ENCODE peak calls at places on chromosomes 7 and 10, in six cellular contexts. K is GM10248; D is naive thymus-derived CD8-positive, alpha-beta T cell; Z is nephron progenitor cell; C is cardiac muscle cell; I is activated CD4-positive, alpha-beta T cell treated with anti-CD3 and anti-CD28 coated beads, Interleukin-2, amount 50 U/mL, for 48 hours. M is an unnamed sample.

GRCh38 chr10:63133056-63133786 is at the start of gene NRBF2:
- DNase-seq in K (peak; percentile 94), D (peak; percentile 98), Z (peak; percentile 90), C (peak; percentile 99), I (peak; percentile 98), M (peak; percentile 96)

GRCh38 chr7:132354527-132354926 is 221.7 kb downstream of the PLXNA4 start:
- DNase-seq in K (no peak), D (no peak), Z (no peak), C (peak; percentile 21), I (no peak), M (peak; percentile 14)

GRCh38 chr7:126589068-126589684 is 663.6 kb downstream of the GRM8 start:
- DNase-seq in K (no peak), D (no peak), Z (no peak), C (no peak), I (no peak), M (no peak)

GRCh38 chr7:92404170-92404614 is 43.1 kb upstream of the GATAD1 start:
- DNase-seq in K (no peak), D (peak; percentile 53), Z (no peak), C (peak; percentile 10), I (peak; percentile 51), M (peak; percentile 66)

GRCh38 chr7:74993121-74993520 is 28.6 kb downstream of the CASTOR2 start:
- DNase-seq in K (no peak), D (no peak), Z (no peak), C (no peak), I (no peak), M (no peak)

GRCh38 chr7:139482662-139483466 is 609 bp downstream of the KLRG2 start:
- DNase-seq in K (no peak), D (peak; percentile 17), Z (peak; percentile 54), C (peak; percentile 42), I (peak; percentile 18), M (no peak)

GRCh38 chr10:48801026-48801425 is 116.4 kb downstream of the WDFY4 start:
- DNase-seq in K (no peak), D (no peak), Z (no peak), C (no peak), I (no peak), M (no peak)

GRCh38 chr7:155996718-155997059 is 184.4 kb upstream of the SHH start:
- DNase-seq in K (no peak), D (no peak), Z (no peak), C (no peak), I (no peak), M (no peak)

GRCh38 chr10:50251309-50251850 is at the start of gene ASAH2:
- DNase-seq in K (no peak), D (no peak), Z (no peak), C (no peak), I (no peak), M (no peak)

GRCh38 chr10:10613654-10614244 is 403.9 kb upstream of the CELF2 start:
- DNase-seq in K (no peak), D (no peak), Z (no peak), C (no peak), I (no peak), M (no peak)

GRCh38 chr10:43220971-43221418 is 45.9 kb downstream of the RASGEF1A start:
- DNase-seq in K (no peak), D (no peak), Z (no peak), C (no peak), I (no peak), M (no peak)

GRCh38 chr10:132904169-132904813 is 38.1 kb downstream of the CFAP46 start:
- DNase-seq in K (peak; percentile 63), D (no peak), Z (peak; percentile 69), C (peak; percentile 42), I (peak; percentile 67), M (no peak)

M was measured in NCI-H2227 treated with DMSO at 0.1 percent for 48 hours.